ENCODE peak calls at places on chromosomes 3 and 15, in four cellular contexts. One of them, this sample, is unnamed.

GRCh38 chr15:54149115-54149531 is 170.9 kb downstream of the UNC13C start:
- DNase-seq in activated CD4-positive, CD25-positive, alpha-beta regulatory T cell: no peak
- DNase-seq in activated T-helper 1 cell treated with anti-CD3 and anti-CD28 coated beads, Interleukin-12 subunit alpha, Interleukin-12 subunit beta, Interleukin-2, Interleukin-4 antibody, amounts not matched to agents 30 ng/mL and 10 ng/mL and 1 ng/mL, durations not matched to agents 14 hours and 24 hours and 36 hours: no peak
- DNase-seq in effector CD4-positive, alpha-beta T cell: no peak
- DNase-seq in this sample: no peak

GRCh38 chr15:89665449-89666146 is 10.3 kb upstream of the KIF7 start:
- DNase-seq in activated CD4-positive, CD25-positive, alpha-beta regulatory T cell: no peak
- DNase-seq in activated T-helper 1 cell treated with anti-CD3 and anti-CD28 coated beads, Interleukin-12 subunit alpha, Interleukin-12 subunit beta, Interleukin-2, Interleukin-4 antibody, amounts not matched to agents 30 ng/mL and 10 ng/mL and 1 ng/mL, durations not matched to agents 14 hours and 24 hours and 36 hours: no peak
- DNase-seq in effector CD4-positive, alpha-beta T cell: no peak
- DNase-seq in this sample: no peak

GRCh38 chr3:57756528-57757401 is 656 bp downstream of the SLMAP start:
- DNase-seq in activated CD4-positive, CD25-positive, alpha-beta regulatory T cell: peak
- DNase-seq in activated T-helper 1 cell treated with anti-CD3 and anti-CD28 coated beads, Interleukin-12 subunit alpha, Interleukin-12 subunit beta, Interleukin-2, Interleukin-4 antibody, amounts not matched to agents 30 ng/mL and 10 ng/mL and 1 ng/mL, durations not matched to agents 14 hours and 24 hours and 36 hours: peak
- DNase-seq in effector CD4-positive, alpha-beta T cell: no peak
- DNase-seq in this sample: no peak

GRCh38 chr15:70474682-70475438 is 288.5 kb downstream of the UACA start:
- DNase-seq in activated CD4-positive, CD25-positive, alpha-beta regulatory T cell: no peak
- DNase-seq in activated T-helper 1 cell treated with anti-CD3 and anti-CD28 coated beads, Interleukin-12 subunit alpha, Interleukin-12 subunit beta, Interleukin-2, Interleukin-4 antibody, amounts not matched to agents 30 ng/mL and 10 ng/mL and 1 ng/mL, durations not matched to agents 14 hours and 24 hours and 36 hours: no peak
- DNase-seq in effector CD4-positive, alpha-beta T cell: no peak
- DNase-seq in this sample: peak

GRCh38 chr15:101135532-101136166 is 116.2 kb downstream of the CHSY1 start:
- DNase-seq in activated CD4-positive, CD25-positive, alpha-beta regulatory T cell: no peak
- DNase-seq in activated T-helper 1 cell treated with anti-CD3 and anti-CD28 coated beads, Interleukin-12 subunit alpha, Interleukin-12 subunit beta, Interleukin-2, Interleukin-4 antibody, amounts not matched to agents 30 ng/mL and 10 ng/mL and 1 ng/mL, durations not matched to agents 14 hours and 24 hours and 36 hours: no peak
- DNase-seq in effector CD4-positive, alpha-beta T cell: no peak
- DNase-seq in this sample: no peak

GRCh38 chr3:126124148-126124868 is 40.4 kb upstream of the SLC41A3 start:
- DNase-seq in activated CD4-positive, CD25-positive, alpha-beta regulatory T cell: no peak
- DNase-seq in activated T-helper 1 cell treated with anti-CD3 and anti-CD28 coated beads, Interleukin-12 subunit alpha, Interleukin-12 subunit beta, Interleukin-2, Interleukin-4 antibody, amounts not matched to agents 30 ng/mL and 10 ng/mL and 1 ng/mL, durations not matched to agents 14 hours and 24 hours and 36 hours: no peak
- DNase-seq in effector CD4-positive, alpha-beta T cell: no peak
- DNase-seq in this sample: no peak

GRCh38 chr3:148513066-148513671 is 184.5 kb upstream of the AGTR1 start:
- DNase-seq in activated CD4-positive, CD25-positive, alpha-beta regulatory T cell: no peak
- DNase-seq in activated T-helper 1 cell treated with anti-CD3 and anti-CD28 coated beads, Interleukin-12 subunit alpha, Interleukin-12 subunit beta, Interleukin-2, Interleukin-4 antibody, amounts not matched to agents 30 ng/mL and 10 ng/mL and 1 ng/mL, durations not matched to agents 14 hours and 24 hours and 36 hours: no peak
- DNase-seq in effector CD4-positive, alpha-beta T cell: no peak
- DNase-seq in this sample: no peak

GRCh38 chr3:124526601-124527000 is 203.7 kb upstream of the UMPS start:
- DNase-seq in activated CD4-positive, CD25-positive, alpha-beta regulatory T cell: no peak
- DNase-seq in activated T-helper 1 cell treated with anti-CD3 and anti-CD28 coated beads, Interleukin-12 subunit alpha, Interleukin-12 subunit beta, Interleukin-2, Interleukin-4 antibody, amounts not matched to agents 30 ng/mL and 10 ng/mL and 1 ng/mL, durations not matched to agents 14 hours and 24 hours and 36 hours: no peak
- DNase-seq in effector CD4-positive, alpha-beta T cell: no peak
- DNase-seq in this sample: no peak

GRCh38 chr15:66278671-66279070 is 14.7 kb upstream of the DIS3L start:
- DNase-seq in activated CD4-positive, CD25-positive, alpha-beta regulatory T cell: no peak
- DNase-seq in activated T-helper 1 cell treated with anti-CD3 and anti-CD28 coated beads, Interleukin-12 subunit alpha, Interleukin-12 subunit beta, Interleukin-2, Interleukin-4 antibody, amounts not matched to agents 30 ng/mL and 10 ng/mL and 1 ng/mL, durations not matched to agents 14 hours and 24 hours and 36 hours: no peak
- DNase-seq in effector CD4-positive, alpha-beta T cell: no peak
- DNase-seq in this sample: no peak

GRCh38 chr3:42012935-42013651 is 51.2 kb upstream of the ULK4 start:
- DNase-seq in activated CD4-positive, CD25-positive, alpha-beta regulatory T cell: peak
- DNase-seq in activated T-helper 1 cell treated with anti-CD3 and anti-CD28 coated beads, Interleukin-12 subunit alpha, Interleukin-12 subunit beta, Interleukin-2, Interleukin-4 antibody, amounts not matched to agents 30 ng/mL and 10 ng/mL and 1 ng/mL, durations not matched to agents 14 hours and 24 hours and 36 hours: peak
- DNase-seq in effector CD4-positive, alpha-beta T cell: peak
- DNase-seq in this sample: no peak

GRCh38 chr3:78857494-78858111 is 910.2 kb downstream of the ROBO1 start:
- DNase-seq in activated CD4-positive, CD25-positive, alpha-beta regulatory T cell: no peak
- DNase-seq in activated T-helper 1 cell treated with anti-CD3 and anti-CD28 coated beads, Interleukin-12 subunit alpha, Interleukin-12 subunit beta, Interleukin-2, Interleukin-4 antibody, amounts not matched to agents 30 ng/mL and 10 ng/mL and 1 ng/mL, durations not matched to agents 14 hours and 24 hours and 36 hours: no peak
- DNase-seq in effector CD4-positive, alpha-beta T cell: no peak
- DNase-seq in this sample: no peak

GRCh38 chr3:135083756-135084155 is 288.7 kb downstream of the EPHB1 start:
- DNase-seq in activated CD4-positive, CD25-positive, alpha-beta regulatory T cell: no peak
- DNase-seq in activated T-helper 1 cell treated with anti-CD3 and anti-CD28 coated beads, Interleukin-12 subunit alpha, Interleukin-12 subunit beta, Interleukin-2, Interleukin-4 antibody, amounts not matched to agents 30 ng/mL and 10 ng/mL and 1 ng/mL, durations not matched to agents 14 hours and 24 hours and 36 hours: no peak
- DNase-seq in effector CD4-positive, alpha-beta T cell: no peak
- DNase-seq in this sample: no peak

GRCh38 chr3:9782777-9783176 is 9.5 kb downstream of the TADA3 start:
- DNase-seq in activated CD4-positive, CD25-positive, alpha-beta regulatory T cell: no peak
- DNase-seq in activated T-helper 1 cell treated with anti-CD3 and anti-CD28 coated beads, Interleukin-12 subunit alpha, Interleukin-12 subunit beta, Interleukin-2, Interleukin-4 antibody, amounts not matched to agents 30 ng/mL and 10 ng/mL and 1 ng/mL, durations not matched to agents 14 hours and 24 hours and 36 hours: no peak
- DNase-seq in effector CD4-positive, alpha-beta T cell: no peak
- DNase-seq in this sample: no peak

GRCh38 chr3:126927405-126927750 is 55.5 kb upstream of the PLXNA1 start:
- DNase-seq in activated CD4-positive, CD25-positive, alpha-beta regulatory T cell: no peak
- DNase-seq in activated T-helper 1 cell treated with anti-CD3 and anti-CD28 coated beads, Interleukin-12 subunit alpha, Interleukin-12 subunit beta, Interleukin-2, Interleukin-4 antibody, amounts not matched to agents 30 ng/mL and 10 ng/mL and 1 ng/mL, durations not matched to agents 14 hours and 24 hours and 36 hours: no peak
- DNase-seq in effector CD4-positive, alpha-beta T cell: no peak
- DNase-seq in this sample: no peak

GRCh38 chr15:63318344-63318743 is 40.9 kb downstream of the APH1B start:
- DNase-seq in activated CD4-positive, CD25-positive, alpha-beta regulatory T cell: no peak
- DNase-seq in activated T-helper 1 cell treated with anti-CD3 and anti-CD28 coated beads, Interleukin-12 subunit alpha, Interleukin-12 subunit beta, Interleukin-2, Interleukin-4 antibody, amounts not matched to agents 30 ng/mL and 10 ng/mL and 1 ng/mL, durations not matched to agents 14 hours and 24 hours and 36 hours: no peak
- DNase-seq in effector CD4-positive, alpha-beta T cell: no peak
- DNase-seq in this sample: no peak

GRCh38 chr15:80946576-80946975 is 43.0 kb downstream of the MESD start:
- DNase-seq in activated CD4-positive, CD25-positive, alpha-beta regulatory T cell: no peak
- DNase-seq in activated T-helper 1 cell treated with anti-CD3 and anti-CD28 coated beads, Interleukin-12 subunit alpha, Interleukin-12 subunit beta, Interleukin-2, Interleukin-4 antibody, amounts not matched to agents 30 ng/mL and 10 ng/mL and 1 ng/mL, durations not matched to agents 14 hours and 24 hours and 36 hours: no peak
- DNase-seq in effector CD4-positive, alpha-beta T cell: no peak
- DNase-seq in this sample: no peak

GRCh38 chr3:38960953-38961622 is 90.7 kb downstream of the SCN11A start:
- DNase-seq in activated CD4-positive, CD25-positive, alpha-beta regulatory T cell: no peak
- DNase-seq in activated T-helper 1 cell treated with anti-CD3 and anti-CD28 coated beads, Interleukin-12 subunit alpha, Interleukin-12 subunit beta, Interleukin-2, Interleukin-4 antibody, amounts not matched to agents 30 ng/mL and 10 ng/mL and 1 ng/mL, durations not matched to agents 14 hours and 24 hours and 36 hours: no peak
- DNase-seq in effector CD4-positive, alpha-beta T cell: no peak
- DNase-seq in this sample: no peak